ENCODE peak calls at places on chromosomes 2 and 18, in four cellular contexts. L, M, F and C are unnamed samples. For H3K4me1 and H3K27me3, the result is how much of the 10 kb centered on the place peaks cover.

GRCh38 chr2:48448274-48449061 is 81.5 kb upstream of the STON1 start:
- DNase-seq in F (no peak), L (no peak), M (no peak), C (no peak)

GRCh38 chr2:241216211-241216761 is 27.8 kb downstream of the ANO7 start:
- DNase-seq in L (no peak), M (no peak), F (no peak), C (no peak)

GRCh38 chr2:439540-440465 is 151.9 kb upstream of the ALKAL2 start:
- DNase-seq in F (no peak), M (no peak), L (no peak), C (no peak)

GRCh38 chr2:105652014-105652796 is 92.5 kb upstream of the NCK2 start:
- DNase-seq in F (peak), L (no peak), M (no peak), C (no peak)

GRCh38 chr2:120108049-120108448 is 95.2 kb downstream of the EPB41L5 start:
- DNase-seq in M (no peak), F (peak), L (no peak), C (no peak)

GRCh38 chr18:79789901-79790885 is 7.5 kb upstream of the KCNG2 start:
- DNase-seq in L (no peak), M (no peak), F (no peak), C (no peak)

GRCh38 chr2:127324635-127325034 is 30.7 kb upstream of the ERCC3 start:
- DNase-seq in L (no peak), F (no peak), M (no peak), C (no peak)

GRCh38 chr2:109736177-109736827 is 57.8 kb upstream of the RGPD5 start:
- DNase-seq in F (peak), M (no peak), L (peak), C (peak)

GRCh38 chr2:120899373-120899772 is 163.7 kb downstream of the GLI2 start:
- DNase-seq in F (no peak), M (no peak), L (no peak), C (no peak)

GRCh38 chr2:190835303-190835930 is 45.2 kb upstream of the GLS start:
- DNase-seq in F (no peak), L (peak), M (peak), C (peak)

GRCh38 chr2:238974510-238975166 is 126.8 kb downstream of the TWIST2 start:
- DNase-seq in M (no peak), L (peak), F (no peak), C (peak)

GRCh38 chr2:145551661-145552060 is 1031.7 kb upstream of the ZEB2 start:
- DNase-seq in L (no peak), M (no peak), F (no peak), C (no peak)

GRCh38 chr2:16664052-16664731 is 1.4 kb downstream of the CYRIA start:
- DNase-seq in F (no peak), L (peak), M (no peak), C (no peak)

GRCh38 chr2:241902357-241902991 is 32.9 kb downstream of the RTP5 start:
- DNase-seq in M (no peak), F (peak), L (no peak), C (no peak)

GRCh38 chr2:235605999-235606715 is 112.3 kb downstream of the AGAP1 start:
- DNase-seq in L (no peak), M (no peak), F (no peak), C (no peak)

GRCh38 chr2:217902281-217903141 is 100.3 kb downstream of the TNS1 start:
- DNase-seq in L (peak), M (peak), F (peak), C (peak)

GRCh38 chr18:74734013-74734444 is 136.4 kb downstream of the ZNF407 start:
- DNase-seq in L (no peak), F (no peak), M (no peak), C (no peak)

GRCh38 chr2:165328272-165328671 is 89.1 kb downstream of the SCN2A start:
- DNase-seq in F (no peak), M (no peak), L (no peak), C (no peak)

GRCh38 chr2:174493549-174494331 is 6.9 kb upstream of the GPR155 start:
- DNase-seq in L (no peak), F (no peak), M (no peak), C (no peak)

GRCh38 chr18:67367540-67367939 is 149.0 kb downstream of the DSEL start:
- DNase-seq in F (no peak), L (no peak), M (no peak), C (no peak)

GRCh38 chr18:21361297-21361880 is 119.4 kb downstream of the GREB1L start:
- DNase-seq in M (no peak), F (no peak), L (no peak), C (no peak)

GRCh38 chr2:30448308-30448707 is 1.3 kb downstream of the LCLAT1 start:
- DNase-seq in L (no peak), M (no peak), F (no peak), C (no peak)

GRCh38 chr2:105394951-105395611 is 3.8 kb downstream of the FHL2 start:
- DNase-seq in L (no peak), F (no peak), M (no peak), C (peak)

GRCh38 chr2:69946351-69947077 is 14.9 kb downstream of the ASPRV1 start:
- DNase-seq in L (no peak), F (peak), M (no peak), C (peak)

GRCh38 chr2:164722604-164723338 is 101.5 kb upstream of the GRB14 start:
- DNase-seq in M (no peak), L (no peak), F (no peak), C (no peak)

GRCh38 chr2:179826297-179826696 is 35.1 kb downstream of the ZNF385B start:
- DNase-seq in L (no peak), M (no peak), F (no peak), C (no peak)

GRCh38 chr18:3492166-3492565 is 42.2 kb downstream of the TGIF1 start:
- DNase-seq in M (no peak), F (no peak), L (no peak), C (no peak)

GRCh38 chr18:31510319-31510718 is 12.3 kb downstream of the DSG2 start:
- DNase-seq in F (no peak), L (no peak), M (no peak), C (no peak)

GRCh38 chr2:43039376-43040080 is 186.9 kb downstream of the ZFP36L2 start:
- DNase-seq in M (no peak), L (no peak), F (no peak), C (no peak)

GRCh38 chr2:197431858-197432257 is 3.0 kb downstream of the SF3B1 start:
- DNase-seq in M (no peak), F (no peak), L (no peak), C (no peak)
- H3K4me1 ChIP-seq in M (half or more), F (half or more), L (under half), C (half or more)

GRCh38 chr2:75562513-75562864 is 1.8 kb upstream of the EVA1A start:
- DNase-seq in M (no peak), L (no peak), F (no peak), C (no peak)

GRCh38 chr2:75560768-75561565 is at the start of gene EVA1A:
- DNase-seq in L (no peak), F (no peak), M (peak), C (no peak)

GRCh38 chr2:75563591-75563990 is 2.9 kb upstream of the EVA1A start:
- DNase-seq in L (no peak), F (no peak), M (no peak), C (no peak)

GRCh38 chr2:75560022-75560767 is 544 bp downstream of the EVA1A start:
- DNase-seq in L (no peak), F (no peak), M (peak), C (no peak)

DNA sequence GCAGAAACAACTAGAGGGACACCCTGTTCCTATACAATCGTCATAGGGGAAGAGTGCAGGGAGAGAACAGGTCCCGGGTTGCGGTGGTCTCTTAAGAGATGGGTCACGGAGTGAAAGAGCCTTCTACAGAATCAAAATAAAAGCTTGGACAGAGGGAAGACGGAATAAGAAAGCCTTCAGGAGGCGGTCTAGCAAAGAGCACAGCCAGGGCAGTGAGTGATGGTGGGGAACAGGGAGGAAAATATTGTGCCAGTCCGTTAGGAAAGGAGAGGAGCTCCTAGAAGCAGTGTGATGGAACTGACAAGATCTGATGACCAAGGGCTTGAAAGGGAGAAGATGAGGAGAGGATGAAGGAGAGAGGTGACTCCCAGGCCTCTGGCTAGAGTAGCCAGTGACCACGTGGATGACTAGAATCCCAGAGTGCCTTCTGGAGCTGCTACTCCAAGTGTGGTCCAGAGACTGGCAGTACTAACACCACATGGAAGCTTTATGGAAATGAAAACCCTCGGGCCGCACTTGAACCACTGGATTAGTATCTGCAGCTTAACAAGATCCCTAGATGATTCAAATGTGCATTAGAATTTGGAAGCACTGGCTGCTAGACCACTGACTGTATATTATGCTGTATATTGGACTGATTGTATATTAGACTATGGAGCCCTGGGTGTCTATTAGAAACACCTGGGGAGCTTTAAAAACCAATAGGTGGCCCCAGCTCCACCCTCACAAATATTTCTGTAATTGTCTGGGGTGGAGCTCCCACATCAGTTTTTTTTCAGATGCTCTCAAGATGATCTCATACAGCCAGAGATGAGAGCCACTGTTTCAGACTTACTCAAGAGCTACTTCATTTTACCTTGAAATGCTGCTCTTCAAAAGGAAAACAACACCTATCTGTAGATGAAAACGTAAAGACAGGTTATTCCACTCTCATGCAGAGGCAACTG is 1.1 kb upstream of the EVA1A start:
- DNase-seq in L (no peak), F (no peak), M (no peak), C (no peak)
- H3K4me3 ChIP-seq in L (no peak), F (no peak), M (peak), C (no peak)

DNA sequence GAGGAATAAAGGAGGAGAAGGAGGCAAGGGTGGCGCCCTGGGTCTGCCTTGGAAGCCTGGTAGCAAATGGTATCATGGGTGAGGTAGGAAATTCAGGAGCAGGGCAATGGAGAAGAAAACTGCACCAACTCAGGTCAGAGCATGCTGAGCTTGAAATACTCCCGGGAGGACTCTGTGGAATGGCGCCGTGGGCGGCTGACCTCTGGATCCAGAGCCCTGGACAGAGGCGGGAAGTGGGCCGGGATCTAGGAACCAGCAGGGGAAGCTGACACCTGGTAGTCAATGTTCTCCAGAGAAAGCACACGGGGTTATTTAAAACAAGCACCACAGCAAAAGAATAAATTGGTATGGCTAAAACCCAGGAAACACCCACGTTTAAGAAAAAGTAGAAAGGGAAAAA is 161.3 kb downstream of the INO80D start:
- DNase-seq in F (no peak), L (no peak), M (no peak), C (no peak)
- H3K27me3 ChIP-seq in F (under half), L (under half), M (half or more), C (under half)

DNA sequence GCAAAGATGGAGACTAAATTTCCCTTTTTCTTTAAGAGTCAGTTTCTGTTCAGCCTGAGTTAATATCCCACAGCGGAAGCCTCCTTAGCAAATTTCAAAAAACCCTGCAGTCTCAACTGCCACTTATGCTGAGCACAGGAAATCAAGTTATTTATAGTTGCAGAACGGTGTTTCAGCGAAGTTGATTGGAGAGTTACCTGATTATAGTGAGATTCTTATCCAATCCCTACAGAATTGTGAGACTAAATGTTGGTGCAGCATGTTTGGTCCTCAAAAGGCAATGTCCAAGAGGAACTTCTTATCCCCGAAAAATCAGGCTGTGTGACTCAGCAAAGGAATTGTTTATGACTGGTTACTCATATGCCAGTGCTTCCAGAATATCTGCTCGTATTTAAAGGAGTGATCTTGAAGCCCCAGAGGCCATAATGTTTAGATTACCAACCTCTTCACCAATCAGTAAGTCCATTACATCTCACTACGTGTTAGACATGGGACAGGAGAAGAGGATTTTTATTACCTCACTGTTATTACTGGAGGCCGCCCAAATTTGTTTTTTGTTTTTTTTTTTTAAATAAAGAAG is 67.9 kb downstream of the LRRFIP1 start:
- DNase-seq in F (no peak), M (no peak), L (no peak), C (no peak)
- H3K4me1 ChIP-seq in F (half or more), M (half or more), L (under half), C (half or more)

GRCh38 chr18:713135-713490 is 683 bp upstream of the ENOSF1 start:
- DNase-seq in F (no peak), L (no peak), M (no peak), C (peak)
- H3K4me3 ChIP-seq in F (peak), L (no peak), M (peak), C (no peak)

DNA sequence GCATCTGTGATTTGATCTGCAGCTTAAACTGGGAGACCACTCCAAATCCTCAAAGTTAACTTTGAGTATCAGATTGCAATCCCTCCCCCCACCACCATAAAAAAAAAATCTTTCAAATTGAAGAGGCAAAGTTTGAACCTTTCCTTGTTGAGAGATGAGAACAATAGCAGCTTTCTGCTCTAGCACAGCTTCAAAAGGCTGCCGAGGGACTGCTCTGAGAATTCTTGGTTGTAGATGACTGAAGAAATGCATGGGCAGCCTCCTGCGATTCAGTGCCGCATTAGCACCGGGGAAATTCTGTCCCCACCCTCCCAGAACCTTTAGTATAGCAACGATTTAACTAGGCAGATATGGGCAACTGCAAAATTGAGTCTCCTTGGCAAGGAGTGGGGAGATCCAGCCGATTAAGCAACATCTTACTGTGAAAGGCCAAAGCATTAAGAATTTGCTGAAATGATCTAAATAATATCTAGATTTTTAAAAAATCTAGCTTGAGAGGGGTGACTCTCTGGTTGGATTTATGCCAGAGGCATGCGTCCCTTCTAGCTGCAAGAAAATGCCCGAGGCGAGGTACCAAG is 3.9 kb upstream of the SP5 start:
- DNase-seq in L (no peak), M (no peak), F (no peak), C (no peak)
- H3K27me3 ChIP-seq in L (under half), M (half or more), F (under half), C (under half)

GRCh38 chr2:47065771-47066380 is 89.2 kb downstream of the STPG4 start:
- DNase-seq in F (no peak), M (no peak), L (no peak), C (no peak)

GRCh38 chr2:47069628-47070154 is 85.4 kb downstream of the STPG4 start:
- DNase-seq in L (peak), M (peak), F (peak), C (no peak)

GRCh38 chr2:47068966-47069627 is 86.0 kb downstream of the STPG4 start:
- DNase-seq in F (no peak), L (no peak), M (no peak), C (no peak)

GRCh38 chr2:47070155-47070919 is 84.8 kb downstream of the STPG4 start:
- DNase-seq in L (no peak), M (no peak), F (no peak), C (no peak)

GRCh38 chr2:47067788-47068407 is 87.2 kb downstream of the STPG4 start:
- DNase-seq in L (no peak), F (no peak), M (no peak), C (no peak)
- H3K4me1 ChIP-seq in L (under half), F (half or more), M (half or more), C (half or more)

GRCh38 chr2:176813526-176814179 is 398.9 kb upstream of the HNRNPA3 start:
- DNase-seq in F (no peak), M (no peak), L (no peak), C (no peak)

GRCh38 chr2:176812376-176812775 is 400.2 kb upstream of the HNRNPA3 start:
- DNase-seq in L (no peak), F (no peak), M (no peak), C (no peak)

GRCh38 chr2:176817061-176817565 is 395.5 kb upstream of the HNRNPA3 start:
- DNase-seq in M (no peak), F (no peak), L (no peak), C (no peak)

GRCh38 chr2:176814274-176814673 is 398.3 kb upstream of the HNRNPA3 start:
- DNase-seq in M (no peak), L (no peak), F (no peak), C (no peak)

DNA sequence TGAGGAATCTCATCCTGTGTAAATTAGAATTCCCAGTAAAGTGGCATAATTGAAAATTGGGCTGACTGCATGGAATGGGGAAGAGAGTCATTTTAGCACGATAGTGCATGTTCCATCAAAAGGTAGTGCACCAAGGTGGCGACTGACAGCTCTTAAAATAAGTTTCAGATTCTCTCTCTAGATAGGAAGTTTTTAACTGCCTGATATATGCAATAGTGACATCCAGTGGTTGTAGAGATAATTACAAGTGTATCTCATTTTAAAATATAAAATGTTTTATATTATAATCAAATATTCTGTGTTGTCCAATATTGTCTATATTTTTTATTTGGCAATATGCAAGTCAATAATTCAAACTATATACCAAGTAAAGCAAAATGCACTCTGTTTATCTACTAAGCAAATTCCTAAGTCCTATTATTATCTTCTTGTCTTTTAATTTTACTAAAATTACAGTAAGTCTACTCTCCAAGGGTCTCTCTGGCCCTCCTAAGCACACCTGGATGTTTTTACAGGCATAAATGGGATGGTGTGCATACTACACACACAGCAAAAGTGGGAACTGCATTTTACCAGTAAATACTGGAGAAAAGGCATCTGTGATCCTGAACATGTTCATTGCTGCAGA is 397.7 kb upstream of the HNRNPA3 start:
- DNase-seq in L (no peak), M (no peak), F (no peak), C (no peak)
- H3K4me3 ChIP-seq in L (no peak), M (no peak), F (no peak), C (no peak)

GRCh38 chr2:172103471-172104292 is 982 bp upstream of the DLX2 start:
- DNase-seq in F (peak), M (peak), L (peak), C (peak)
- H3K27me3 ChIP-seq in F (half or more), M (half or more), L (under half), C (half or more)

DNA sequence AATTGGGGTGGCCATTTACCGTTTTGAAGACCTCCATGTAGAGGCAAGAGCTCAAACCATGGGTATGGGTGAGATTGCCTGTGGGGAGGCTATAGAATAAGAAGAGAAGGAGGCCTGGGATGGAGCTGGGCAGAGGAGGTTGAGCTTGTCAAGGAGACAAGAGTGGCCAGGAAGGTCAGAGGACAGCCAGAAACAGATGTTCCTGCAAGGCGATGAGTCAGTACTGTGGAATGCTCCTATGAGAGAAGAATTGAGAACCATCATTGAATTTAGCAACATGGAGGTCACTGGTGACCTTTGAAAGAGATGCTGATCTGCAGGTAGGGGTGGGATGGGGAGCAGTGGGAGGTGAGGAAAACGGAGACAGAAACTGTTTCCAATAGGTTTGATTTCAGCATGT is 3.5 kb downstream of the ACSL3 start:
- DNase-seq in M (no peak), L (no peak), F (no peak), C (no peak)
- H3K4me1 ChIP-seq in M (half or more), L (under half), F (half or more), C (under half)